ENCODE peak calls at places on chromosomes 4 and X, in nine cellular contexts. R is T-cell, U is HTR-8/SVneo, Y is NCI-H1105, D is brain microvascular endothelial cell, T is NCI-H460, J is WERI-Rb-1, X is CD14-positive monocyte, H is H7. C is an unnamed sample.

GRCh38 chr4:83255584-83255983 is 29.0 kb downstream of the COQ2 start:
- DNase-seq in R (no peak), U (peak), Y (no peak), D (peak), T (peak), J (no peak), X (no peak), H (no peak), C (no peak)

GRCh38 chr4:52957791-52958190 is 95.7 kb downstream of the RASL11B start:
- DNase-seq in R (no peak), U (no peak), Y (no peak), D (no peak), T (no peak), J (no peak), X (no peak), H (no peak), C (no peak)

GRCh38 chr4:180610317-180610716 is 1632.9 kb upstream of the TENM3 start:
- DNase-seq in R (no peak), U (peak), Y (no peak), D (no peak), T (no peak), J (no peak), X (no peak), H (no peak), C (no peak)

GRCh38 chr4:169658970-169659735 is 38.8 kb downstream of the CLCN3 start:
- DNase-seq in R (no peak), U (no peak), Y (no peak), D (peak), T (peak), J (no peak), X (no peak), H (no peak), C (no peak)

GRCh38 chr4:112897548-112897947 is 151.9 kb upstream of the ANK2 start:
- DNase-seq in R (no peak), U (no peak), Y (no peak), D (no peak), T (no peak), J (peak), X (no peak), H (no peak), C (no peak)

GRCh38 chrX:13579696-13580095 is 10.3 kb downstream of the EGFL6 start:
- DNase-seq in R (no peak), U (no peak), Y (no peak), D (no peak), T (no peak), J (no peak), X (no peak), H (no peak), C (no peak)

GRCh38 chrX:124086411-124086810 is 124.9 kb downstream of the STAG2 start:
- DNase-seq in R (peak), U (no peak), Y (no peak), D (no peak), T (no peak), J (no peak), X (no peak), H (no peak), C (no peak)

GRCh38 chrX:7514871-7515599 is 327.9 kb upstream of the VCX start:
- DNase-seq in R (no peak), U (no peak), Y (no peak), D (peak), T (no peak), J (no peak), X (no peak), H (no peak), C (no peak)

GRCh38 chrX:94178145-94178790 is 504.3 kb downstream of the FAM133A start:
- DNase-seq in R (no peak), U (no peak), Y (no peak), D (no peak), T (no peak), J (no peak), X (no peak), H (no peak), C (no peak)

GRCh38 chr4:152357206-152357605 is 178.7 kb downstream of the FBXW7 start:
- DNase-seq in R (no peak), U (no peak), Y (no peak), D (peak), T (no peak), J (no peak), X (peak), H (no peak), C (no peak)

C was measured in K562.